ENCODE peak calls at places on chromosomes 11 and 22, in five cellular contexts. One of them, this sample, is unnamed.

GRCh38 chr22:48919851-48920589 is 907.7 kb downstream of the BRD1 start:
- DNase-seq in keratinocyte: no peak
- DNase-seq in neural progenitor cell: no peak
- DNase-seq in HCT116: no peak
- DNase-seq in endothelial cell of umbilical vein: no peak
- DNase-seq in this sample: no peak

GRCh38 chr11:32297629-32298028 is 137.7 kb downstream of the WT1 start:
- DNase-seq in keratinocyte: peak; percentile 4
- DNase-seq in neural progenitor cell: peak; percentile 4
- DNase-seq in HCT116: peak; percentile 31
- DNase-seq in endothelial cell of umbilical vein: peak; percentile 20
- DNase-seq in this sample: peak; percentile 34

GRCh38 chr11:7851391-7851790 is 54.6 kb upstream of the OR5P2 start:
- DNase-seq in keratinocyte: no peak
- DNase-seq in neural progenitor cell: no peak
- DNase-seq in HCT116: peak; percentile 8
- DNase-seq in endothelial cell of umbilical vein: no peak
- DNase-seq in this sample: no peak

GRCh38 chr11:71247551-71248250 is 4.7 kb downstream of the SHANK2 start:
- DNase-seq in keratinocyte: no peak
- DNase-seq in neural progenitor cell: peak; percentile 77
- DNase-seq in HCT116: no peak
- DNase-seq in endothelial cell of umbilical vein: no peak
- DNase-seq in this sample: no peak

GRCh38 chr22:39221999-39222686 is 22.6 kb downstream of the PDGFB start:
- DNase-seq in keratinocyte: no peak
- DNase-seq in neural progenitor cell: no peak
- DNase-seq in HCT116: no peak
- DNase-seq in endothelial cell of umbilical vein: no peak
- DNase-seq in this sample: no peak

GRCh38 chr11:134014502-134014901 is 54.4 kb upstream of the JAM3 start:
- DNase-seq in keratinocyte: no peak
- DNase-seq in neural progenitor cell: peak; percentile 64
- DNase-seq in HCT116: no peak
- DNase-seq in endothelial cell of umbilical vein: no peak
- DNase-seq in this sample: no peak

GRCh38 chr11:31801298-31801702 is 9.8 kb downstream of the PAX6 start:
- DNase-seq in keratinocyte: no peak
- DNase-seq in neural progenitor cell: peak; percentile 36
- DNase-seq in HCT116: no peak
- DNase-seq in endothelial cell of umbilical vein: no peak
- DNase-seq in this sample: no peak

GRCh38 chr22:27663812-27664211 is 137.7 kb downstream of the MN1 start:
- DNase-seq in keratinocyte: no peak
- DNase-seq in neural progenitor cell: no peak
- DNase-seq in HCT116: no peak
- DNase-seq in endothelial cell of umbilical vein: peak; percentile 86
- DNase-seq in this sample: no peak

GRCh38 chr11:83493918-83494317 is 207.8 kb upstream of the CCDC90B start:
- DNase-seq in keratinocyte: no peak
- DNase-seq in neural progenitor cell: no peak
- DNase-seq in HCT116: no peak
- DNase-seq in endothelial cell of umbilical vein: no peak
- DNase-seq in this sample: no peak

GRCh38 chr11:124499711-124500110 is 43.7 kb downstream of the OR8B12 start:
- DNase-seq in keratinocyte: no peak
- DNase-seq in neural progenitor cell: no peak
- DNase-seq in HCT116: no peak
- DNase-seq in endothelial cell of umbilical vein: no peak
- DNase-seq in this sample: no peak

GRCh38 chr11:3710485-3711259 is 39.5 kb upstream of the CHRNA10 start:
- DNase-seq in keratinocyte: no peak
- DNase-seq in neural progenitor cell: no peak
- DNase-seq in HCT116: no peak
- DNase-seq in endothelial cell of umbilical vein: no peak
- DNase-seq in this sample: no peak

GRCh38 chr11:117820071-117820470 is 4.5 kb downstream of the FXYD2 start:
- DNase-seq in keratinocyte: no peak
- DNase-seq in neural progenitor cell: no peak
- DNase-seq in HCT116: no peak
- DNase-seq in endothelial cell of umbilical vein: no peak
- DNase-seq in this sample: no peak

GRCh38 chr11:120329556-120329955 is 4.5 kb downstream of the TLCD5 start:
- DNase-seq in keratinocyte: no peak
- DNase-seq in neural progenitor cell: no peak
- DNase-seq in HCT116: no peak
- DNase-seq in endothelial cell of umbilical vein: no peak
- DNase-seq in this sample: no peak

GRCh38 chr11:32090774-32091370 is at the start of gene RCN1:
- DNase-seq in keratinocyte: no peak
- DNase-seq in neural progenitor cell: peak; percentile 97
- DNase-seq in HCT116: no peak
- DNase-seq in endothelial cell of umbilical vein: peak; percentile 88
- DNase-seq in this sample: no peak

GRCh38 chr11:117670924-117671323 is 126.1 kb downstream of the DSCAML1 start:
- DNase-seq in keratinocyte: no peak
- DNase-seq in neural progenitor cell: no peak
- DNase-seq in HCT116: no peak
- DNase-seq in endothelial cell of umbilical vein: no peak
- DNase-seq in this sample: no peak

GRCh38 chr11:112797653-112798293 is 163.4 kb upstream of the NCAM1 start:
- DNase-seq in keratinocyte: no peak
- DNase-seq in neural progenitor cell: peak; percentile 58
- DNase-seq in HCT116: no peak
- DNase-seq in endothelial cell of umbilical vein: no peak
- DNase-seq in this sample: no peak

GRCh38 chr11:80593981-80594380 is 1153.2 kb upstream of the TENM4 start:
- DNase-seq in keratinocyte: peak; percentile 32
- DNase-seq in neural progenitor cell: no peak
- DNase-seq in HCT116: no peak
- DNase-seq in endothelial cell of umbilical vein: peak; percentile 97
- DNase-seq in this sample: no peak

GRCh38 chr22:27879923-27880322 is 39.1 kb downstream of the PITPNB start:
- DNase-seq in keratinocyte: no peak
- DNase-seq in neural progenitor cell: peak; percentile 69
- DNase-seq in HCT116: peak; percentile 13
- DNase-seq in endothelial cell of umbilical vein: peak; percentile 57
- DNase-seq in this sample: peak; percentile 53

GRCh38 chr11:112928136-112928535 is 33.1 kb upstream of the NCAM1 start:
- DNase-seq in keratinocyte: no peak
- DNase-seq in neural progenitor cell: no peak
- DNase-seq in HCT116: no peak
- DNase-seq in endothelial cell of umbilical vein: no peak
- DNase-seq in this sample: no peak

GRCh38 chr11:108210441-108210840 is 12.0 kb downstream of the NPAT start:
- DNase-seq in keratinocyte: no peak
- DNase-seq in neural progenitor cell: no peak
- DNase-seq in HCT116: no peak
- DNase-seq in endothelial cell of umbilical vein: no peak
- DNase-seq in this sample: no peak

GRCh38 chr22:40407831-40408717 is 37.7 kb downstream of the SGSM3 start:
- DNase-seq in keratinocyte: no peak
- DNase-seq in neural progenitor cell: no peak
- DNase-seq in HCT116: no peak
- DNase-seq in endothelial cell of umbilical vein: no peak
- DNase-seq in this sample: no peak

GRCh38 chr11:88555018-88555828 is 217.7 kb upstream of the CTSC start:
- DNase-seq in keratinocyte: peak; percentile 92
- DNase-seq in neural progenitor cell: no peak
- DNase-seq in HCT116: peak; percentile 95
- DNase-seq in endothelial cell of umbilical vein: peak; percentile 99
- DNase-seq in this sample: no peak

GRCh38 chr11:25981998-25982397 is 349.9 kb upstream of the ANO3 start:
- DNase-seq in keratinocyte: no peak
- DNase-seq in neural progenitor cell: peak; percentile 65
- DNase-seq in HCT116: no peak
- DNase-seq in endothelial cell of umbilical vein: peak; percentile 72
- DNase-seq in this sample: peak; percentile 87

GRCh38 chr11:118436639-118437045 is 350 bp downstream of the KMT2A start:
- DNase-seq in keratinocyte: no peak
- DNase-seq in neural progenitor cell: no peak
- DNase-seq in HCT116: no peak
- DNase-seq in endothelial cell of umbilical vein: no peak
- DNase-seq in this sample: peak; percentile 59

GRCh38 chr11:3849297-3849874 is 6.1 kb upstream of the STIM1 start:
- DNase-seq in keratinocyte: no peak
- DNase-seq in neural progenitor cell: peak; percentile 55
- DNase-seq in HCT116: no peak
- DNase-seq in endothelial cell of umbilical vein: peak; percentile 51
- DNase-seq in this sample: peak; percentile 69

GRCh38 chr11:27718853-27719574 is 18.8 kb upstream of the BDNF start:
- DNase-seq in keratinocyte: no peak
- DNase-seq in neural progenitor cell: peak; percentile 91
- DNase-seq in HCT116: no peak
- DNase-seq in endothelial cell of umbilical vein: peak; percentile 44
- DNase-seq in this sample: no peak

GRCh38 chr11:15141381-15141780 is 26.7 kb downstream of the INSC start:
- DNase-seq in keratinocyte: no peak
- DNase-seq in neural progenitor cell: no peak
- DNase-seq in HCT116: no peak
- DNase-seq in endothelial cell of umbilical vein: no peak
- DNase-seq in this sample: peak; percentile 33

GRCh38 chr11:69297926-69298777 is 4.2 kb downstream of the MYEOV start:
- DNase-seq in keratinocyte: no peak
- DNase-seq in neural progenitor cell: no peak
- DNase-seq in HCT116: peak; percentile 78
- DNase-seq in endothelial cell of umbilical vein: peak; percentile 84
- DNase-seq in this sample: peak; percentile 57

GRCh38 chr11:35918716-35919115 is 25.1 kb upstream of the LDLRAD3 start:
- DNase-seq in keratinocyte: no peak
- DNase-seq in neural progenitor cell: peak; percentile 19
- DNase-seq in HCT116: no peak
- DNase-seq in endothelial cell of umbilical vein: no peak
- DNase-seq in this sample: no peak
- H2AFZ ChIP-seq in keratinocyte: no peak overlapping the region
- H2AFZ ChIP-seq in neural progenitor cell: no peak overlapping the region
- H2AFZ ChIP-seq in HCT116: no peak overlapping the region
- H2AFZ ChIP-seq in endothelial cell of umbilical vein: no peak overlapping the region
- H2AFZ ChIP-seq in this sample: no peak overlapping the region

DNA sequence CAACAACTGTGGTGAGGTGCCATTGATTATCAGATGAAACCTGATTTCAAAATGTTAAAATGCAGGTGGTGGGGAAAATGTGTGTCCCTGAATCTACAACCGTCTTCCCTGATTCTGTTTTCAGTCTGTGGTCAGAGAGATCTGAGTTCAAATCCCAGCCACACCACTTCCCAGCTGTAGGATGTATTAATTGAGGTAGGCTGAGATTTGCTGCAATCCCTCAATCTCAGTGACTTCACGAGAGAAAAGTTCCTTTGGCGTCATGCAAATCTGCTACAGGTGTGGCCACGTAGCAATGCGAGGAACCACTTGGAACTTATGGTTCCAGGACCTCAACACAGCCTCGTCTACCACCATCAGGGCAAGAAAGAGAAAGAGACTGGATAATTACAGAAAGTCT is 56.2 kb downstream of the BCL2L13 start:
- DNase-seq in keratinocyte: no peak
- DNase-seq in neural progenitor cell: no peak
- DNase-seq in HCT116: no peak
- DNase-seq in endothelial cell of umbilical vein: no peak
- DNase-seq in this sample: no peak
- H2AFZ ChIP-seq in keratinocyte: no peak overlapping the region
- H2AFZ ChIP-seq in neural progenitor cell: no peak overlapping the region
- H2AFZ ChIP-seq in HCT116: no peak overlapping the region
- H2AFZ ChIP-seq in endothelial cell of umbilical vein: no peak overlapping the region
- H2AFZ ChIP-seq in this sample: no peak overlapping the region

DNA sequence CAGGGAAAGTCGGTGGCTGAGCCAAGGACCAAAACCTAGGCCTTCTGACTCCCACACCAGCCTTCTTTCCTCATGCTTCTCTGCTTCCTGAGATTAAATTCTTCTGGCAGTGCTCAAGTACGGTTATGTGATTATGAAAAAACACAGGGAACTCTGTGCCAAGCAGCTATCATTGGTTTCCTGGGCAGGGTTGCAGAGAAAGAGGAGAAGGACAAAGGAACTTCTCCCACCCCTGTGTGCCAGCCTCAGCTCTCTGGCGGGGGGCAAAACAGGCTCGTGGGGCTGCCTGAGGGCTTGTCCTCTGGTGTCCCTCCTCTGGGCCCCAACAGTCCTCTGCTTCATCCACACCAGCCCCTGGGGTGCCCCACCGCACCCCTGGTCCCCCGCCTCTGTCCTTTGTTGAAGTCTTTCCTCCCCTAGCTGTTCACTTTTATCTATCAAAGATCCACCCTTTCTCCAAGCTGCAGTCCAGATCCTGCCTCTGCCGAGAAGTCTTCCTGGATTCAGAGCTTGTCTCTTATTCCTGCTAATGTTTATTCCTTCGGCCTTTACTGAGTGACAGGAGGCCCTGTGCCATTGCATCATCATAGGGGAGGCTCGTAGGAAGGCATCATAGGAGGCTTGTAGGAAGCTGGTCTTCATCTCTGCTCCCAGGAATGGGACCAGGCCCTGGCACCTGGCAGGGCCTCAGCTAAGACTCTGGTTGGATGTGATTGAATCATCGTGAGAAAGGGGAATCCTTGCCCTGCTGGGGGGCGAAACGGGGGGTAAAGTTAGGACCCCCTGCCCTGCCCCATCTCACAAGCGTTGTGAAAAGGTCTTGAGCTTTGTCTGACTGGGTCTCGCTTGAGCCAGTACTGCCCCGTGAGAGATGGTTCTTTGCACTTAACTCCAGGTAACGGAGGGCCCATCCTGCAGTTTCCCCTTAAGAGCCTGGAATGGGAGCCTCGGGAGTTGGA is 11.5 kb upstream of the FTH1 start:
- DNase-seq in keratinocyte: no peak
- DNase-seq in neural progenitor cell: no peak
- DNase-seq in HCT116: no peak
- DNase-seq in endothelial cell of umbilical vein: peak; percentile 87
- DNase-seq in this sample: no peak
- H2AFZ ChIP-seq in keratinocyte: no peak overlapping the region
- H2AFZ ChIP-seq in neural progenitor cell: no peak overlapping the region
- H2AFZ ChIP-seq in HCT116: no peak overlapping the region
- H2AFZ ChIP-seq in endothelial cell of umbilical vein: peak overlapping the region; percentile 67
- H2AFZ ChIP-seq in this sample: no peak overlapping the region

DNA sequence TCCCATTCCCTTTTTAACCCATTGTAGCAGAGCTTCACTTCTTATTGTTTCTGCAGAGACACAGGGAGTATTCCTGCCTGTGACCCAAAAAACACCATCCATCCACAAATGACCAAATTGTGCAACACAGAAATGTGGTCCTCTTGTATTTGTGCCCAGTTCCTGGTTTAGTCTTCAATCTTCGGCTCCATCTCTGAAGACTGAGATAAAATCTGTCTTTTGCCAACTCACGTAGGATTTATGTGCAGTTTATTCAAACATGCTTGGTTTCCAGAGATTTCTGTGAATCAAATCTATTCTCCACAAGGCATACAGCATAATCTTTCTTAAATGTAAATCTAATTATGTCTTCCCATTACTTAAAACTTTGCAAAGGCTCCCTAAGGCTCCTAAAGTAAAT is 307.0 kb downstream of the AASDHPPT start:
- DNase-seq in keratinocyte: no peak
- DNase-seq in neural progenitor cell: no peak
- DNase-seq in HCT116: no peak
- DNase-seq in endothelial cell of umbilical vein: no peak
- DNase-seq in this sample: no peak
- H2AFZ ChIP-seq in keratinocyte: peak overlapping the region; percentile 16
- H2AFZ ChIP-seq in neural progenitor cell: no peak overlapping the region
- H2AFZ ChIP-seq in HCT116: no peak overlapping the region
- H2AFZ ChIP-seq in endothelial cell of umbilical vein: no peak overlapping the region
- H2AFZ ChIP-seq in this sample: no peak overlapping the region

GRCh38 chr11:45655347-45655756 is 10.1 kb downstream of the CHST1 start:
- DNase-seq in keratinocyte: peak; percentile 15
- DNase-seq in neural progenitor cell: peak; percentile 91
- DNase-seq in HCT116: peak; percentile 53
- DNase-seq in endothelial cell of umbilical vein: peak; percentile 78
- DNase-seq in this sample: peak; percentile 66
- H2AFZ ChIP-seq in keratinocyte: no peak overlapping the region
- H2AFZ ChIP-seq in neural progenitor cell: no peak overlapping the region
- H2AFZ ChIP-seq in HCT116: peak overlapping the region; percentile 34
- H2AFZ ChIP-seq in endothelial cell of umbilical vein: peak overlapping the region; percentile 10
- H2AFZ ChIP-seq in this sample: peak overlapping the region; percentile 56

This sample was measured in OCI-LY7.